ENCODE peak calls at places on chromosomes 12 and 14, in eight cellular contexts. L is G401; P is amniotic stem cell; A is transverse colon; C is psoas muscle; Q is posterior vena cava; O is stimulated activated CD8-positive, alpha-beta memory T cell treated with anti-CD3 and anti-CD28 coated beads, Interleukin-2, amount 100 ng/mL, for 1 hour; F is glomerular endothelial cell. X is an unnamed sample.

GRCh38 chr14:104724407-104724980 is 465 bp downstream of the ADSS1 start:
- DNase-seq in A (peak), Q (no peak), L (no peak), P (no peak), O (no peak), F (no peak), C (peak), X (peak)

GRCh38 chr14:66015046-66015780 is 471.0 kb upstream of the CCDC196 start:
- DNase-seq in P (no peak), C (no peak), L (no peak), F (no peak), O (no peak), Q (no peak), A (no peak), X (peak)

GRCh38 chr12:84912191-84913142 is at the start of gene SLC6A15:
- DNase-seq in F (no peak), A (no peak), Q (no peak), P (peak), C (peak), O (no peak), L (peak), X (peak)

GRCh38 chr14:102986810-102987579 is 64.5 kb downstream of the AMN start:
- DNase-seq in C (peak), F (no peak), Q (peak), O (no peak), A (no peak), L (no peak), P (no peak), X (no peak)

GRCh38 chr14:100292776-100293461 is 13.3 kb downstream of the SLC25A29 start:
- DNase-seq in F (no peak), A (peak), O (no peak), L (no peak), P (no peak), Q (peak), C (peak), X (no peak)

GRCh38 chr14:95614335-95614734 is 71.9 kb upstream of the TCL1B start:
- DNase-seq in F (no peak), L (no peak), O (no peak), Q (no peak), A (no peak), P (no peak), C (no peak), X (peak)

GRCh38 chr12:66365718-66366485 is 63.6 kb downstream of the HELB start:
- DNase-seq in A (no peak), C (no peak), Q (no peak), F (no peak), O (no peak), P (no peak), L (no peak), X (no peak)

GRCh38 chr12:62647586-62647985 is 181.0 kb downstream of the MON2 start:
- DNase-seq in C (peak), A (no peak), L (no peak), Q (no peak), O (no peak), P (no peak), F (no peak), X (no peak)

GRCh38 chr12:54032627-54033100 is at the start of gene HOXC5:
- DNase-seq in Q (peak), A (peak), C (peak), O (peak), F (peak), P (no peak), L (peak), X (peak)

GRCh38 chr12:30874455-30875313 is 51.9 kb upstream of the TSPAN11 start:
- DNase-seq in P (no peak), Q (no peak), F (no peak), C (no peak), L (no peak), A (no peak), O (no peak), X (peak)

GRCh38 chr14:29216316-29216715 is 449.7 kb downstream of the FOXG1 start:
- DNase-seq in Q (no peak), A (no peak), F (no peak), C (no peak), L (no peak), O (no peak), P (no peak), X (peak)